ENCODE peak calls at places on chromosome 13, in six cellular contexts. I, W, N, R, F and S are unnamed samples.

GRCh38 chr13:41611385-41611784 is 154.0 kb downstream of the RGCC start:
- DNase-seq in I (no peak), W (no peak), N (no peak), R (no peak), F (no peak), S (no peak)

GRCh38 chr13:39149896-39150295 is 111.6 kb downstream of the NHLRC3 start:
- DNase-seq in I (no peak), W (no peak), N (no peak), R (no peak), F (no peak), S (no peak)

GRCh38 chr13:42996584-42996983 is 4.5 kb upstream of the EPSTI1 start:
- DNase-seq in I (no peak), W (no peak), N (no peak), R (no peak), F (no peak), S (no peak)

GRCh38 chr13:89883893-89884448 is 1463.5 kb upstream of the MIR17HG start:
- DNase-seq in I (no peak), W (no peak), N (no peak), R (no peak), F (no peak), S (no peak)

GRCh38 chr13:111388851-111389500 is 68.5 kb downstream of the TEX29 start:
- DNase-seq in I (no peak), W (no peak), N (no peak), R (no peak), F (peak), S (no peak)

GRCh38 chr13:28753946-28754345 is 35.2 kb upstream of the SLC46A3 start:
- DNase-seq in I (no peak), W (no peak), N (no peak), R (no peak), F (no peak), S (no peak)

GRCh38 chr13:113474179-113474578 is 16.3 kb downstream of the DCUN1D2 start:
- DNase-seq in I (no peak), W (no peak), N (no peak), R (no peak), F (no peak), S (peak)

GRCh38 chr13:106153041-106153440 is 382.4 kb downstream of the EFNB2 start:
- DNase-seq in I (no peak), W (no peak), N (no peak), R (no peak), F (no peak), S (no peak)

GRCh38 chr13:51905787-51906186 is 44.0 kb downstream of the CCDC70 start:
- DNase-seq in I (no peak), W (no peak), N (no peak), R (no peak), F (no peak), S (no peak)

GRCh38 chr13:44471686-44472085 is 98.1 kb downstream of the SERP2 start:
- DNase-seq in I (no peak), W (no peak), N (no peak), R (no peak), F (no peak), S (no peak)

GRCh38 chr13:80313668-80314278 is 27.2 kb downstream of the SPRY2 start:
- DNase-seq in I (no peak), W (no peak), N (no peak), R (no peak), F (no peak), S (no peak)

GRCh38 chr13:73835138-73835721 is 299.0 kb downstream of the KLF12 start:
- DNase-seq in I (no peak), W (peak), N (peak), R (no peak), F (no peak), S (no peak)

GRCh38 chr13:24644051-24644450 is 36.2 kb upstream of the ATP12A start:
- DNase-seq in I (no peak), W (no peak), N (no peak), R (no peak), F (no peak), S (no peak)

GRCh38 chr13:30466841-30467252 is 1.1 kb upstream of the HMGB1 start:
- DNase-seq in I (no peak), W (no peak), N (peak), R (no peak), F (no peak), S (no peak)

GRCh38 chr13:30730526-30730925 is 4.8 kb upstream of the ALOX5AP start:
- DNase-seq in I (no peak), W (no peak), N (peak), R (peak), F (no peak), S (no peak)

GRCh38 chr13:33205804-33206221 is 79.7 kb downstream of the STARD13 start:
- DNase-seq in I (peak), W (peak), N (no peak), R (no peak), F (no peak), S (no peak)

GRCh38 chr13:46666727-46667456 is 113.9 kb downstream of the LRCH1 start:
- DNase-seq in I (no peak), W (no peak), N (no peak), R (no peak), F (no peak), S (no peak)

GRCh38 chr13:51714663-51715168 is 89.2 kb downstream of the DHRS12 start:
- DNase-seq in I (no peak), W (peak), N (no peak), R (no peak), F (no peak), S (no peak)

GRCh38 chr13:108322206-108322824 is 52.8 kb downstream of the TNFSF13B start:
- DNase-seq in I (no peak), W (peak), N (peak), R (peak), F (no peak), S (no peak)

GRCh38 chr13:46961719-46962118 is 64.9 kb upstream of the HTR2A start:
- DNase-seq in I (no peak), W (peak), N (no peak), R (peak), F (no peak), S (no peak)